ENCODE peak calls at places on chromosome 19, in six cellular contexts. Q is psoas muscle, Z is GM10248, F is endodermal cell, V is mammary epithelial cell, C is cardiac fibroblast. U is an unnamed sample.

GRCh38 chr19:10142701-10143375 is 23.1 kb upstream of the EIF3G start:
- DNase-seq in Q (no peak), Z (no peak), F (no peak), V (no peak), C (no peak), U (no peak)

GRCh38 chr19:19543101-19543500 is 5.0 kb downstream of the CILP2 start:
- DNase-seq in Q (no peak), Z (no peak), F (peak; percentile 35), V (no peak), C (no peak), U (no peak)

GRCh38 chr19:43362179-43362578 is 8.7 kb downstream of the CD177 start:
- DNase-seq in Q (no peak), Z (no peak), F (no peak), V (no peak), C (peak; percentile 2), U (no peak)

GRCh38 chr19:56253737-56254136 is 18.8 kb upstream of the EDDM13 start:
- DNase-seq in Q (no peak), Z (peak; percentile 45), F (no peak), V (peak; percentile 42), C (peak; percentile 76), U (peak; percentile 61)

GRCh38 chr19:50531171-50531612 is 17.5 kb upstream of the ASPDH start:
- DNase-seq in Q (no peak), Z (no peak), F (peak; percentile 44), V (no peak), C (no peak), U (no peak)

GRCh38 chr19:5891572-5891937 is 12.0 kb downstream of the NDUFA11 start:
- DNase-seq in Q (no peak), Z (no peak), F (no peak), V (no peak), C (no peak), U (no peak)

GRCh38 chr19:45591004-45591637 is 6.5 kb upstream of the OPA3 start:
- DNase-seq in Q (peak; percentile 39), Z (peak; percentile 44), F (peak; percentile 92), V (peak; percentile 34), C (no peak), U (peak; percentile 60)

GRCh38 chr19:51514866-51515481 is 13.4 kb upstream of the SIGLEC12 start:
- DNase-seq in Q (no peak), Z (peak; percentile 63), F (no peak), V (peak; percentile 39), C (peak; percentile 67), U (peak; percentile 56)

GRCh38 chr19:57830071-57830602 is at the start of gene ZNF587B:
- DNase-seq in Q (peak; percentile 60), Z (no peak), F (peak; percentile 97), V (peak; percentile 42), C (peak; percentile 90), U (peak; percentile 11)

GRCh38 chr19:50301607-50301971 is 27.6 kb downstream of the KCNC3 start:
- DNase-seq in Q (no peak), Z (no peak), F (no peak), V (no peak), C (no peak), U (no peak)

GRCh38 chr19:3986260-3987041 is 1.2 kb upstream of the EEF2 start:
- DNase-seq in Q (peak; percentile 27), Z (peak; percentile 51), F (peak; percentile 81), V (peak; percentile 65), C (peak; percentile 88), U (peak; percentile 87)

GRCh38 chr19:17779281-17779930 is 15.5 kb upstream of the B3GNT3 start:
- DNase-seq in Q (peak; percentile 39), Z (no peak), F (peak; percentile 92), V (no peak), C (peak; percentile 52), U (peak; percentile 79)

GRCh38 chr19:47253467-47253881 is 2.9 kb upstream of the CCDC9 start:
- DNase-seq in Q (no peak), Z (no peak), F (no peak), V (peak; percentile 81), C (peak; percentile 71), U (peak; percentile 88)

GRCh38 chr19:23273022-23273593 is 22.9 kb upstream of the ZNF724 start:
- DNase-seq in Q (peak; percentile 16), Z (no peak), F (no peak), V (peak; percentile 39), C (no peak), U (no peak)

GRCh38 chr19:7985481-7985911 is 19.9 kb downstream of the ELAVL1 start:
- DNase-seq in Q (no peak), Z (no peak), F (no peak), V (no peak), C (no peak), U (no peak)

GRCh38 chr19:38193445-38193844 is 30.6 kb downstream of the DPF1 start:
- DNase-seq in Q (no peak), Z (no peak), F (no peak), V (no peak), C (no peak), U (no peak)
- TF ChIP-seq CTCF in Q (no peak), Z (no peak), F (no peak), V (no peak), C (no peak), U (no peak)

GRCh38 chr19:1247747-1248453 is 483 bp upstream of the MIDN start:
- DNase-seq in Q (peak; percentile 91), Z (peak; percentile 59), F (peak; percentile 87), V (no peak), C (peak; percentile 72), U (peak; percentile 63)
- TF ChIP-seq CTCF in Q (peak; percentile 44), Z (peak; percentile 40), F (peak; percentile 57), V (no peak), C (peak; percentile 25), U (no peak)

DNA sequence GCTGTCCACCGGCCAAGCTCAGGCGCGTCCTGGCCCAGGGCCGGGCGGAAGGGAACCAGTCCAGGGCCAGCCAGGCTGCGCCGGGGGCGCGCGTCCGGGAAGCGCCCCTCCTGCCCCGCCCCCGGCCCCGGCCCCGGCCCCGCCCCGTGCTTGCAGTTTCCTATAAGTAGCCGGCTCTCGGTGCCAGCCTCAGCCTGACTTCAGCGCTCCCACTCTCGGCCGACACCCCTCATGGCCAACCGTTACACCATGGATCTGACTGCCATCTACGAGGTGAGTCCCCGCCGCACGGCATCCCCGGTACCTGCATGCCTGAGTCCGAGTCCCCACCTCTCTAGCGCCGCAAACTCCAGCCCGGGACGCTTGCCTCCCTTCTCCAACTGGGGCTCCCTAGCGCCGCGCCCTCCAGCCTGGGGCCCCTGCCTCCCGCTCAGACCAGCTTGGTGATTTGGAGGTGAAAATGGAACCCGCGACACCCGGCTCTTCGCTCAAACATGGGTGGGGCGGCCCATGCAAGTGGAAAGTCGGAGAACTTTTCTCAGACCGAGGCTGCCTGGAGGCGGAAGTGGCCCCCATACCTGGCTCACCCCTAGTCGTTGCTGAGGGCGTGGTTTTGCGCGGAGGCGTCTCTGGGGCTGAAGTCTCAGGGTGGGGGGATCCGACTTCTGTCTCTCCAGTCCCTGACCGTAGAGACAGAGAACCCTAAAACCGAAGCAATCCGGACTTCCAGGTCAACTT is at the start of gene ZFP36:
- DNase-seq in Q (peak; percentile 59), Z (peak; percentile 79), F (peak; percentile 95), V (peak; percentile 90), C (peak; percentile 95), U (peak; percentile 90)
- TF ChIP-seq CTCF in Q (no peak), Z (no peak), F (peak; percentile 13), V (peak; percentile 8), C (no peak), U (no peak)

DNA sequence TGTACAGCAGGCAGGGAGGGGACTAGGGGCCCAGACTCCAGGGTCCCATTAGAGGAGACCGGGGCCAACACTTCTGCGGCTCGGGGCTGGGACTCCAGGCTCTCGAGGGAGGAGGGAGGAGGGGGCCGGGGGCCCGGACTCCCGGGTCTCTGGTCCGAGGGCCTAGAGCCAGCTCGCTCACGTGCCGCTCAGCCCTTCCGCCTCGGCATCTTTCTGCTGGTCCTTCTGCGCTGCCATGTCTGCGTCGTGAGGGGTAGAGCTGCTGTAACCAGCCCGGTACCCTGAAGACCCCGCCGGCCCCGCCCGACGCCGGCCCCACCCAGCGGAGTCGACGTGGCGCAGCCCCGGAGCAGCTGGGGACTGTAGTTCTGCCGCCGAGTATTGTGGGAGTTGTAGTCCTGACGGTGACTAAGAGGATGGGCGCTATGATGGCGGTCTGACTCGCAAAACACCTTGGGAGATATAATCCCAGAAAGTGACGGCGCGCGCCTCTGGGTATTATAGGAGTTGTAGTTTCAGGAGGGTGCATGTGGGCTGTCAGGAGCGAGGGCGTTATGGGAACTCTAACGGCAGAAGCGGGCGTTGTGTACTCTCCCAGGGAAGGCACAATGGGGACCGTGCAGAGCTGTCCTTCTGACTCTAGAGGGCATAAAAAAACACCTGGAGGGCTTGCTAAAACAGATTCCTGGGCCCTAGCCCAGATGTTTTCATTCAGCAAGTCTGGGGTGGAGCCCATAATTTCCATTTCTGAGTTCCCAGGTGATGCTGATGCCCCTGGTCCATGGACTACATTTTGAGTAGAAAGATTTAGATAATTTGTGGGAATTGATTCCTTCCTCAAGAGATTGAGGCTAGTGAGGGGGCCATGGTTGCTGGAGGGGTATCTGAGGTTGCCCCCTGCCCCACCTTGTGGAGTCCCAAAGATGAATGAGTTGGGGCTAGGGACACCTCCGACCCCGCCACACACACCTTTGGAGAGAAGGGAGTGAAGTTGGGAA is at the start of gene RABAC1:
- DNase-seq in Q (peak; percentile 86), Z (peak; percentile 95), F (peak; percentile 98), V (peak; percentile 86), C (peak; percentile 90), U (peak; percentile 89)
- TF ChIP-seq CTCF in Q (no peak), Z (peak; percentile 32), F (peak; percentile 67), V (peak; percentile 30), C (peak; percentile 27), U (peak; percentile 19)

DNA sequence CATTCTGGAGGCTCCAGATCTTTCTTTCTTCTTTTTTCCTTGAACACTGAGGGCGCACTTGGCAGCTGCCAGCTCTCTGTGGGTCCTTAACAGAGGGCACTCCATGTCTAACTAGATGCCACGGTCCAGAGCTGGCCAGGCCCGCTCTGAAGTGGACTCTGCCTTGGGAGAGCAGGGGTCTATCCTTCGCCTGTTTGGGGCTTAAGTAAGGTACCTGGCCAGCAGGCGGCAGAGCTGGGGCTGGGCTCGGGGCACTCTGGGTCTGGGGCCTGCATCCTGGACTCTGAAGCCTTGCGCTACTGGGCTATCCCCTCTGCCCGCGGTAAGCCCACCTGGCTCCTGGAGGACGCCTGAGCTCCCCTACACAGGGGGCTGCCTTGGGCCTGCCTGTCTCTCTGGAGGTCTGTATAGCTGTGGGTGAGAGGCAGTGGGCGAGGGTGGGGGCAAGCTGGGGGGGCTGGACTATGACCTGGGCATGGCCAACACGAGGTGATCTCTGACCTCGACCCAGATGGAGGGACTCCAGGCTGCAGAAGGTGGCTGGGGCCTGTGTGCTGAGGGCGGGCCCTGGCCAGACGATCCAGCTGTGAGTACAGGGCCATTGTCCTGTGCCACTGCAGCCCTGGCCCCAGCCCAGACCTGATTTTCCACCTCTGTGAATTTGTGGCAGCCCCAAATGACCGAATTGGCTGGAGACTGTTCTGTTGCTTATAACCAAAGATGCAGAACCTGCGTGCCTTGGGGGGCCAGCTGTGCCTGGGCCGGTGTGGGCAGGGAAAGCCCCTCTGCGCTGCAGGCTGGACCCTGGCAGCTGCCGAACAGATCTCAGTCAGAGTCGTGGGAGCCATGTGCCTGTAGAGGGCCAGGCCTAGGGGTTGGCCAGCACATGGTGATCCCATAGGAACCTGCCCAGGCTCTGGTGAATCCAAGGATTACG is 26.5 kb downstream of the CEBPG start:
- DNase-seq in Q (no peak), Z (no peak), F (no peak), V (no peak), C (no peak), U (no peak)
- TF ChIP-seq CTCF in Q (no peak), Z (no peak), F (peak; percentile 43), V (no peak), C (no peak), U (no peak)